ENCODE peak calls at places on chromosomes 16 and 17, in four cellular contexts. G, I, Q and F are unnamed samples. For H3K27me3, the result is how much of the 10 kb centered on the place peaks cover.

GRCh38 chr16:89337965-89338364 is 120.5 kb downstream of the ZNF778 start:
- DNase-seq in G (no peak), I (no peak), Q (no peak), F (no peak)

GRCh38 chr17:76493505-76494167 is 7.6 kb downstream of the RHBDF2 start:
- DNase-seq in G (peak), I (peak), Q (no peak), F (no peak)

GRCh38 chr17:43750154-43750553 is 8.4 kb downstream of the SOST start:
- DNase-seq in G (no peak), I (no peak), Q (no peak), F (no peak)

GRCh38 chr17:29048440-29049360 is 5.8 kb downstream of the PIPOX start:
- DNase-seq in G (no peak), I (no peak), Q (peak), F (no peak)

GRCh38 chr17:78736526-78737079 is 45.5 kb downstream of the CYTH1 start:
- DNase-seq in G (peak), I (peak), Q (peak), F (peak)

GRCh38 chr17:21285164-21286065 is 904 bp downstream of the MAP2K3 start:
- DNase-seq in G (peak), I (no peak), Q (no peak), F (no peak)

GRCh38 chr17:45234641-45235040 is 13.0 kb downstream of the FMNL1 start:
- DNase-seq in G (no peak), I (no peak), Q (peak), F (peak)

GRCh38 chr16:38941-39892 is 14.2 kb downstream of the POLR3K start:
- DNase-seq in G (peak), I (peak), Q (no peak), F (peak)

GRCh38 chr16:8262299-8262698 is 328.0 kb downstream of the TMEM114 start:
- DNase-seq in G (no peak), I (no peak), Q (no peak), F (no peak)

GRCh38 chr17:5545051-5545987 is 39.0 kb downstream of the NLRP1 start:
- DNase-seq in G (no peak), I (no peak), Q (no peak), F (no peak)

GRCh38 chr16:10578474-10579316 is 1.7 kb downstream of the EMP2 start:
- DNase-seq in G (peak), I (no peak), Q (no peak), F (no peak)

GRCh38 chr16:65392831-65393565 is 271.1 kb upstream of the CDH11 start:
- DNase-seq in G (no peak), I (no peak), Q (no peak), F (no peak)

GRCh38 chr17:36463916-36464764 is 22.3 kb upstream of the ZNHIT3 start:
- DNase-seq in G (peak), I (peak), Q (peak), F (no peak)

GRCh38 chr16:72355561-72355960 is 183.6 kb upstream of the PMFBP1 start:
- DNase-seq in G (no peak), I (no peak), Q (no peak), F (no peak)

GRCh38 chr16:54370653-54371052 is 84.1 kb upstream of the IRX3 start:
- DNase-seq in G (no peak), I (no peak), Q (peak), F (no peak)

GRCh38 chr17:48577946-48578615 is at the start of gene HOXB4:
- DNase-seq in G (peak), I (peak), Q (peak), F (peak)

GRCh38 chr16:11097094-11097781 is 152.9 kb downstream of the CLEC16A start:
- DNase-seq in G (no peak), I (no peak), Q (no peak), F (no peak)

GRCh38 chr17:1274243-1274608 is 4.0 kb downstream of the BHLHA9 start:
- DNase-seq in G (no peak), I (no peak), Q (no peak), F (no peak)

GRCh38 chr16:69823831-69824563 is 61.9 kb downstream of the WWP2 start:
- DNase-seq in G (peak), I (peak), Q (no peak), F (no peak)

GRCh38 chr17:1153795-1154546 is 25.8 kb downstream of the ABR start:
- DNase-seq in G (no peak), I (no peak), Q (peak), F (no peak)

GRCh38 chr16:84117482-84117843 is 721 bp upstream of the MBTPS1 start:
- DNase-seq in G (no peak), I (peak), Q (peak), F (no peak)

GRCh38 chr16:7171151-7171550 is 161.5 kb upstream of the RBFOX1 start:
- DNase-seq in G (no peak), I (no peak), Q (no peak), F (no peak)

GRCh38 chr17:77438241-77439204 is 297.8 kb downstream of the SEC14L1 start:
- DNase-seq in G (no peak), I (no peak), Q (no peak), F (peak)

GRCh38 chr16:78505544-78506371 is 406.3 kb downstream of the WWOX start:
- DNase-seq in G (peak), I (no peak), Q (peak), F (no peak)

GRCh38 chr16:89473791-89474414 is 16.5 kb downstream of the ANKRD11 start:
- DNase-seq in G (no peak), I (no peak), Q (no peak), F (peak)

GRCh38 chr16:76386784-76387183 is 109.6 kb downstream of the CNTNAP4 start:
- DNase-seq in G (no peak), I (no peak), Q (no peak), F (no peak)

GRCh38 chr17:19386276-19386863 is 620 bp downstream of the MFAP4 start:
- DNase-seq in G (peak), I (no peak), Q (peak), F (no peak)

GRCh38 chr17:1710807-1711553 is 803 bp upstream of the TLCD2 start:
- DNase-seq in G (no peak), I (no peak), Q (peak), F (no peak)

GRCh38 chr16:84144301-84144858 is 597 bp downstream of the HSDL1 start:
- DNase-seq in G (peak), I (peak), Q (peak), F (peak)

GRCh38 chr16:14682121-14682520 is 12.0 kb downstream of the PLA2G10 start:
- DNase-seq in G (no peak), I (no peak), Q (no peak), F (no peak)

DNA sequence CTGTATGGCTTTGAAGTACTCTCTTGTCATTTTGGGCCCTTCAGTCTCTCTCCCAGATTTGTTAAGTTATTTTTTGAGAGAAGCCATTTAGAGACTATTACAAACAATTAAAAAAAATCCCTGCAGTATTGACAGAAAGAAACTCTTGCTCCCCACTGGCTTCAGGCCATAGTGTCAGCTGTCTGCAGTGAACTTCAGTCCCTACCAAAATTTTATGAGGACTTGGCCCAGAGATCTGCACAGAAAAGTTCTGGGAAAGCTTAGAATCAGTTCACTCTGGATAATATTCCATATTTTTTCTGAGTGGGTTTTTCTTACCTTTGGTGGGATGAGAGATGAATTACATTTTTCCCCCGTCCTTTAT is 30.9 kb upstream of the SUPT4H1 start:
- DNase-seq in G (no peak), I (no peak), Q (no peak), F (no peak)
- H3K27me3 ChIP-seq in G (under half), I (under half), Q (under half), F (under half)

GRCh38 chr17:74971069-74971841 is 1.3 kb downstream of the HID1 start:
- DNase-seq in G (no peak), I (no peak), Q (no peak), F (no peak)
- H3K4me3 ChIP-seq in G (peak), I (no peak), Q (peak), F (no peak)

GRCh38 chr16:1876468-1876867 is 4.5 kb upstream of the MEIOB start:
- DNase-seq in G (no peak), I (peak), Q (no peak), F (no peak)
- H3K27me3 ChIP-seq in G (under half), I (under half), Q (under half), F (under half)

DNA sequence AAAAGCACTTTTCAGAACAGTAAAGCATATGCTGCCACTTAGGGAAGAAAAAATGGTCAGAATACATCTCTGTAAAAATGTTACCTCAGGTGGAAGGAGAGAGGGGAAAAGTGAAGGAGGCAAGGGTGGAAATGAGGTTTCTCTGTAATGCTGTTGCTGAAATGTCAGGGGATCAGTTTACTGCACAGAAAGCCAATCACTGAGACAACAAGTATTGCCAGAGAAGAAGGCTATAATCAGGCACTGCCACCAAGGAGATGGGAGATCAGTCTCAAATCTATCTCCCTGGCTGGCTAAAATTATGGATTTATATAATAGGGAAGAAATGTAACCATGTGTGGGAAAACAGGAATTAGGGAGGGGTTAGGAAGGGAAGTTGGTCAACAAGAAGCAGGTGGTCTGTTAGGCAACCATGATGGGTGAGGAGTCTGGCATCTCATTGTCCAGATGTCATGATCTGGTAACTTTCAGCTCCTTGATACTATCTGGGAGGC is 27.7 kb upstream of the GUCY2D start:
- DNase-seq in G (no peak), I (no peak), Q (no peak), F (no peak)
- H3K4me3 ChIP-seq in G (no peak), I (no peak), Q (no peak), F (no peak)

GRCh38 chr17:61400058-61400785 is 579 bp downstream of the TBX2 start:
- DNase-seq in G (no peak), I (no peak), Q (peak), F (no peak)
- H3K27me3 ChIP-seq in G (half or more), I (half or more), Q (half or more), F (under half)

DNA sequence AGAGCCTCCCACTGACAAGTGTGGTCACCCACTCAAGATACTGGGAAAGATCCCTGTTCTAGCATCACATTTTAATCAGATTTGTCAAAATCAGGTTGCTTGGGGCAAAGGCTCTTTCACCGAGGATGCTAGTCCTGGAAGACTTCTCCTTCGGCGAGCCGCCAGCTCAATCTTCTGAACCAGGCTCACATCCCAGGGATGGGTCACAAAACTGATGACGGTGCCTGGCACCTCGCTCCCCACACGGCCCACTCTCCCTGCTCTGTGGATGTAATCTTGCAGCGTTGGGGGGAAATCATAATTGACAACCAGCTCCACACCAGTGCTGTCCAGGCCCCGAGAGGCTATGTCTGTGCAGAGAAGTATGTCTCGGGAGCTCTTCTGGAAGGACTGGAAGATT is 1.5 kb downstream of the DDX28 start:
- DNase-seq in G (no peak), I (no peak), Q (no peak), F (no peak)
- H3K4me3 ChIP-seq in G (peak), I (no peak), Q (peak), F (peak)